ENCODE peak calls at places on chromosomes 16 and 17, in eight cellular contexts. X is sigmoid colon, I is mucosa of descending colon, T is heart left ventricle, C is tibial artery, A is AG10803, N is fibroblast of the conjunctiva, J is KG1. O is an unnamed sample.

GRCh38 chr16:2237552-2238395 is 1.5 kb downstream of the DNASE1L2 start:
- DNase-seq in C (no peak), T (no peak), N (no peak), J (no peak), X (peak), A (no peak), I (no peak), O (no peak)

GRCh38 chr17:7633093-7633492 is 3.2 kb downstream of the SHBG start:
- DNase-seq in X (no peak), I (no peak), N (no peak), A (no peak), C (no peak), J (no peak), T (no peak), O (no peak)

GRCh38 chr17:2874211-2874686 is 78.0 kb downstream of the RAP1GAP2 start:
- DNase-seq in X (no peak), I (no peak), J (no peak), A (no peak), N (no peak), C (no peak), T (no peak), O (no peak)

GRCh38 chr17:73924488-73925186 is 278.8 kb upstream of the RPL38 start:
- DNase-seq in N (no peak), X (no peak), C (no peak), J (no peak), I (no peak), T (no peak), A (no peak), O (no peak)

GRCh38 chr16:69466547-69466946 is 42.1 kb downstream of the CYB5B start:
- DNase-seq in A (no peak), T (no peak), I (no peak), J (no peak), N (no peak), X (no peak), C (no peak), O (no peak)

GRCh38 chr16:79372504-79373184 is 227.9 kb downstream of the MAF start:
- DNase-seq in X (no peak), A (peak), N (no peak), C (no peak), I (no peak), J (no peak), T (no peak), O (no peak)

GRCh38 chr17:75352079-75352569 is 53.4 kb downstream of the GRB2 start:
- DNase-seq in X (no peak), I (no peak), A (no peak), C (no peak), J (no peak), T (no peak), N (no peak), O (no peak)

GRCh38 chr16:19438739-19439138 is 21.1 kb downstream of the TMC5 start:
- DNase-seq in T (no peak), I (no peak), J (no peak), C (no peak), A (no peak), N (no peak), X (no peak), O (no peak)

GRCh38 chr16:61829631-61830030 is 206.6 kb downstream of the CDH8 start:
- DNase-seq in J (no peak), I (no peak), T (no peak), A (peak), C (no peak), N (no peak), X (no peak), O (no peak)

GRCh38 chr16:68247400-68247799 is 2.2 kb downstream of the PLA2G15 start:
- DNase-seq in A (no peak), X (no peak), J (no peak), N (no peak), C (no peak), I (no peak), T (peak), O (no peak)

GRCh38 chr16:69741951-69742904 is 12.5 kb downstream of the NOB1 start:
- DNase-seq in C (peak), X (peak), T (peak), N (peak), I (peak), J (no peak), A (no peak), O (no peak)

GRCh38 chr16:2840914-2841313 is 10.8 kb downstream of the ZG16B start:
- DNase-seq in N (no peak), J (no peak), T (no peak), X (peak), I (no peak), A (no peak), C (no peak), O (no peak)

GRCh38 chr16:80804451-80805383 is at the start of gene CDYL2:
- DNase-seq in I (peak), J (no peak), T (peak), X (no peak), N (no peak), C (no peak), A (peak), O (peak)

GRCh38 chr16:80759419-80760162 is 44.8 kb downstream of the CDYL2 start:
- DNase-seq in A (peak), X (no peak), J (no peak), C (no peak), I (no peak), N (no peak), T (no peak), O (no peak)